ENCODE peak calls at places on chromosomes 6 and 20, in five cellular contexts. K, U, N, A and X are unnamed samples.

GRCh38 chr6:148348778-148349177 is 6.1 kb downstream of the SASH1 start:
- DNase-seq in K (no peak), U (no peak), N (no peak), A (no peak), X (no peak)

GRCh38 chr6:129368970-129369369 is 341.0 kb downstream of the ARHGAP18 start:
- DNase-seq in K (no peak), U (no peak), N (no peak), A (no peak), X (no peak)

GRCh38 chr20:61414455-61414991 is 162.5 kb downstream of the CDH4 start:
- DNase-seq in K (no peak), U (no peak), N (no peak), A (no peak), X (no peak)

GRCh38 chr20:32203556-32204484 is 3.7 kb downstream of the PLAGL2 start:
- DNase-seq in K (no peak), U (no peak), N (no peak), A (no peak), X (no peak)

GRCh38 chr6:137646506-137646905 is 152.3 kb upstream of the OLIG3 start:
- DNase-seq in K (no peak), U (no peak), N (no peak), A (no peak), X (no peak)

GRCh38 chr20:50844430-50845100 is 49.7 kb downstream of the BCAS4 start:
- DNase-seq in K (peak), U (no peak), N (no peak), A (no peak), X (no peak)

GRCh38 chr20:59214619-59215547 is 51.3 kb downstream of the ZNF831 start:
- DNase-seq in K (no peak), U (no peak), N (no peak), A (no peak), X (no peak)

GRCh38 chr6:20583447-20583806 is 49.2 kb downstream of the CDKAL1 start:
- DNase-seq in K (no peak), U (no peak), N (no peak), A (no peak), X (no peak)

GRCh38 chr20:46084805-46085792 is 4.7 kb downstream of the NCOA5 start:
- DNase-seq in K (no peak), U (no peak), N (no peak), A (no peak), X (no peak)

GRCh38 chr6:14068133-14068532 is 49.4 kb upstream of the CD83 start:
- DNase-seq in K (peak), U (no peak), N (no peak), A (no peak), X (no peak)

GRCh38 chr20:3318226-3318884 is 79.4 kb upstream of the SLC4A11 start:
- DNase-seq in K (no peak), U (no peak), N (no peak), A (no peak), X (no peak)

GRCh38 chr6:51025082-51025777 is 206.6 kb downstream of the TFAP2B start:
- DNase-seq in K (no peak), U (no peak), N (no peak), A (no peak), X (no peak)

GRCh38 chr6:132392292-132392691 is 9.0 kb downstream of the MOXD1 start:
- DNase-seq in K (no peak), U (no peak), N (no peak), A (no peak), X (no peak)

GRCh38 chr6:149057464-149057840 is 260.1 kb upstream of the TAB2 start:
- DNase-seq in K (no peak), U (no peak), N (no peak), A (no peak), X (no peak)

GRCh38 chr20:23145281-23145700 is 59.2 kb upstream of the CD93 start:
- DNase-seq in K (no peak), U (no peak), N (no peak), A (no peak), X (no peak)

GRCh38 chr6:53983301-53983700 is 127.9 kb upstream of the MLIP start:
- DNase-seq in K (no peak), U (no peak), N (no peak), A (no peak), X (no peak)

GRCh38 chr6:56046576-56046975 is 171.2 kb upstream of the BMP5 start:
- DNase-seq in K (no peak), U (no peak), N (no peak), A (peak), X (no peak)

GRCh38 chr6:106974337-106974998 is at the start of gene CD24:
- DNase-seq in K (peak), U (peak), N (no peak), A (peak), X (no peak)

GRCh38 chr6:131914967-131915751 is 36.0 kb downstream of the CCN2 start:
- DNase-seq in K (peak), U (no peak), N (no peak), A (no peak), X (peak)

GRCh38 chr6:68651018-68651985 is 16.2 kb downstream of the ADGRB3 start:
- DNase-seq in K (no peak), U (no peak), N (no peak), A (no peak), X (no peak)

GRCh38 chr6:158707120-158707519 is 57.3 kb downstream of the SYTL3 start:
- DNase-seq in K (no peak), U (peak), N (no peak), A (no peak), X (no peak)

GRCh38 chr20:33433465-33433864 is 10.1 kb downstream of the SNTA1 start:
- DNase-seq in K (no peak), U (no peak), N (no peak), A (no peak), X (no peak)

GRCh38 chr6:12941422-12941821 is 224.9 kb downstream of the PHACTR1 start:
- DNase-seq in K (no peak), U (no peak), N (no peak), A (no peak), X (peak)
- H3K4me3 ChIP-seq in K (no peak), U (no peak), N (no peak), A (no peak), X (no peak)

GRCh38 chr20:63007722-63008488 is 1.1 kb upstream of the BHLHE23 start:
- DNase-seq in K (no peak), U (no peak), N (no peak), A (no peak), X (peak)

GRCh38 chr20:63008541-63009043 is 1.8 kb upstream of the BHLHE23 start:
- DNase-seq in K (no peak), U (no peak), N (no peak), A (no peak), X (no peak)

GRCh38 chr20:63007472-63007721 is 633 bp upstream of the BHLHE23 start:
- DNase-seq in K (no peak), U (no peak), N (no peak), A (no peak), X (no peak)

GRCh38 chr20:63009988-63010769 is 3.4 kb upstream of the BHLHE23 start:
- DNase-seq in K (peak), U (no peak), N (peak), A (peak), X (peak)

DNA sequence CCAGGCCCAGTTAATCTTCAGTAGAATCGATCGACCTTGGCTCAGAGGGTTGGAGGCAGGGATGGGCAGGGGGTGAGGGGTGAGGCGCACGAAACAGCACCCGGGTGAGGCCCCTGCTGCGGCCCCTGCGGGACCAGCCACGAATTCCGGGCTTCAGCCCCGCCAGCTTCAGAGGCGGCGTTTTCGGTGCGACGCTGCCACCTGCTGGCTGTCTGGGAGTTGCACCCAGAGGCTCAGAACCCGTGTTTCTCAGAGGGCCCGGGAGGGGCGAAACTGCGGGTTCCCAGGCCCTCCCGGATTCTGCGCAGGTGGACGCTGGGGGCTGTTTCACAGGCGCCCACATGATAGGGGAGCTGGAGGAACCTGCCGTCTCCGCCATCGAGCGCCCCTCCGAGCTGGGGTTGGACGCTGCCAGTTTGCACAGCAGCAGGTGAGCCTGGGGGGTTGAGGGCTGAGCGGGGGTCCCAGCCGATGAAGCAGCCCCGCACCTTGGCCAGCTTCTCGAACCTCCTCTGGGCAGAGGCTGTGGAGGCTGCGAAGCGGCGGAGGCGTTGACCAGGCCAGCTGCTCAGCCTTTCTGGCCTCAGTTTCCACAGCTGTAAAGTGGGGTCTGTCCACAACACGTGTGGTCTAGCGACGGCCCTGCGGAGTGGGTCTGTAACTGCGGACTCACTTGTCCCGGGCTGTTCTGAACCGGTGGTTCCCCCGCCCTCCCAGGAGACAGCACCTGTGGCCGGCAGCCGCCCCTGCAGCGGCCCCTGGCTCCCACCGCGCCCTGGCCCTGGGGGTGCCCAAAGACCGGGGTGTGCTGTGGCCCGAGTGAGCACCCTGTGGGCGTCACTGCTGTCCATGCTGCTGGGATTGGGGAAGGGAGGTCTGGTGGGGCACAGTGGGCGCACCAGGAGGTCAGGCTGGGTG is 2.5 kb upstream of the BHLHE23 start:
- DNase-seq in K (peak), U (peak), N (peak), A (peak), X (peak)
- H3K4me3 ChIP-seq in K (peak), U (no peak), N (peak), A (peak), X (peak)

DNA sequence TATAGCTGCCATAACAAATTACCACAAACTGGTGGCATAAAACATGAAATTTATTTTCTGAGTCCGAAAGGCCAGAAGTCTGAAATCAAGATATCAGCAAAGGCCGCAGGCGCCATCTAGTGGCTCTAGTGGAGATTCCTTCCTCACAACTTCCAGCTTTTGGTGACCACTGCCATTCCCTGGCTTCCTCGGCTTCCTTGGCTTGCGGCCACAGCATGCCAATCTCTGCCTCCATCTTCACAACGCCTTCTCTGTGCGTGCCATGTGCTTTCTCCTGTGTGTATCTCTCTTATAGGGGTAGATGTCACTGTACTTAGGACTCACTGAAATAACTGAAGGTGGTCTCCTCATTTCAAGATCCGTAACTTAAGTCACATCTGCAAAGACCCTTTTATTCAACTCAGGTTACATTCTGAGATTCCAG is 5.4 kb upstream of the PLAGL1 start:
- DNase-seq in K (peak), U (peak), N (peak), A (peak), X (peak)
- H3K4me3 ChIP-seq in K (no peak), U (no peak), N (no peak), A (no peak), X (no peak)

DNA sequence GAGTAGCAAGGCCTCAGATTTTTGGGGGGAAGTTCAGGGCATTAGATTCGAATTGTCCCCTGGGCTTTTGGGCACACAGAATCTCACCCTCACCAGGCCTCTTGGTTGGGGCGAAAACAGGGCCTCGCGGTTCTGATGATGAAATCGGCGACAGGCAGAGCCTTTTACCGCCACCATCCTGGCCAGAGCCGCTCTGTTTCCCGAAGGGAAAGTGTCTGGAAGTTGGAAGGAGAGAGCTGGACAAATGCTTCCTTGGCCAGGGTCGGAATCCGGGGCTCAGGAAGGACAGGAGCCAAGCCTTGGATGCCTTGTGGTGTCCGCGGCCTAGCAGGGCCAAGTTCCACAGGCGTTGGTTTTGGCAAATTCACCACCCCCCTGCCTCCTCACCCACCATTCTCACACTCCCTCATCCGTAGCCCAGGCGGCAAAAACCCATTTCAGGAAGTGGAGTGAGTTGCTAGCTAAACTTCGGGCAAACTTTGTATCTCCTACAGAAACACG is 3.5 kb upstream of the TFAP2A start:
- DNase-seq in K (peak), U (no peak), N (no peak), A (no peak), X (no peak)
- H3K4me3 ChIP-seq in K (peak), U (no peak), N (no peak), A (no peak), X (no peak)

GRCh38 chr6:170265655-170266054 is 25.2 kb downstream of the DLL1 start:
- DNase-seq in K (no peak), U (peak), N (no peak), A (peak), X (no peak)
- H3K4me3 ChIP-seq in K (no peak), U (no peak), N (no peak), A (no peak), X (no peak)

GRCh38 chr6:8278562-8278961 is 156.8 kb downstream of the SLC35B3 start:
- DNase-seq in K (no peak), U (no peak), N (no peak), A (no peak), X (no peak)
- H3K4me3 ChIP-seq in K (no peak), U (no peak), N (no peak), A (no peak), X (no peak)

DNA sequence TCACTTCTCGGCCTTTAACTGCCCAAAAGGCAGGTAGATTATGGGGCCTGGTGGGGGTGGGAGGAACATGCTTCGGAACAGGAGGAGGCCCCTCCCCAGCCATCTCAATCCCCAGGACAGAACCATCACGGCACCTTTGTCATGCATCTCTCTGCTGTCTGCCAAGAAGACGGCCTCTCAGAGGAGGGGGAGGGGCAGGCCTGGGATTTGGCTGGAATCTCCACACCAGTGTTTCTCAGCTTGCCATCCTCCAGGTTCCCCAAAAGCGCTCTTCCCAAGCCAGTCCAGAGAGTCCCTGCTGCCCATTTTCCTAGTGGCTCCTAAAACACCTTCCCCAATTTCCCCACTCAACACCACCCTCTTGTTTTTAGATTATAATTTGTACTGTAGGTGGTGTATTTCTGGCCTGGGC is 2.5 kb upstream of the POU5F1 start:
- DNase-seq in K (no peak), U (no peak), N (no peak), A (no peak), X (no peak)
- H3K4me3 ChIP-seq in K (no peak), U (no peak), N (no peak), A (no peak), X (no peak)

DNA sequence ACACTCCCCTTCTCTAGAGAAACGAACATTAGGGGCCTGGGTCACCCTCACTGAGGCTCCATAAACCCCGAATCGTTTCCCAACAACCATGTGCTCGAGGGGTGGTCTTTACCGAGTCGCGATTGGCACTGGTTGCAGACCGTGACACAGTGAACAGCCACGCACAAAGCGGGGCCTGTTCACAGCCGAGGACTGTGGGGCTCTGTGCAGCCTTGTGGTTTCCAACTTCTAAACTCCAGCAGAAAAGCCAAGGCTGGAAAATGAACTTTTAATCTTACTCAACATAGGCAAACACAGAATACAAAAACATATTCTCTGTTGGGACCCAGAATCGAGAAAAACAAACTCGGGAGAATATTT is 19.0 kb downstream of the RRBP1 start:
- DNase-seq in K (no peak), U (no peak), N (no peak), A (peak), X (no peak)
- H3K4me3 ChIP-seq in K (no peak), U (no peak), N (no peak), A (no peak), X (no peak)